ENCODE peak calls at places on chromosomes 16 and 17, in eight cellular contexts. E, C, S, P, H, A, O and I are unnamed samples.

GRCh38 chr17:33328129-33328528 is 35.0 kb upstream of the ASIC2 start:
- DNase-seq in E (no peak), C (no peak), S (no peak), P (no peak), H (no peak), A (no peak), O (no peak), I (no peak)

GRCh38 chr17:79508291-79508716 is 102.5 kb downstream of the RBFOX3 start:
- DNase-seq in E (no peak), C (peak; percentile 56), S (no peak), P (no peak), H (peak; percentile 79), A (no peak), O (no peak), I (no peak)

GRCh38 chr16:733382-734207 is 6.7 kb downstream of the HAGHL start:
- DNase-seq in E (no peak), C (peak; percentile 87), S (peak; percentile 61), P (peak; percentile 75), H (peak; percentile 85), A (no peak), O (no peak), I (peak; percentile 61)

GRCh38 chr17:81998222-81998621 is 20.8 kb downstream of the ASPSCR1 start:
- DNase-seq in E (no peak), C (no peak), S (no peak), P (no peak), H (no peak), A (no peak), O (no peak), I (no peak)

GRCh38 chr17:81860756-81861568 is 627 bp upstream of the P4HB start:
- DNase-seq in E (peak; percentile 99), C (peak; percentile 100), S (peak; percentile 99), P (peak; percentile 99), H (peak; percentile 100), A (peak; percentile 100), O (peak; percentile 99), I (peak; percentile 100)

GRCh38 chr16:73231379-73231778 is 183.5 kb upstream of the ZFHX3 start:
- DNase-seq in E (no peak), C (no peak), S (no peak), P (no peak), H (no peak), A (no peak), O (no peak), I (no peak)

GRCh38 chr17:31915456-31916100 is 14.1 kb upstream of the UTP6 start:
- DNase-seq in E (no peak), C (no peak), S (no peak), P (no peak), H (no peak), A (no peak), O (no peak), I (no peak)

GRCh38 chr17:78960945-78961344 is 18.8 kb downstream of the LGALS3BP start:
- DNase-seq in E (no peak), C (no peak), S (no peak), P (no peak), H (no peak), A (no peak), O (no peak), I (no peak)

GRCh38 chr16:11575223-11575589 is 11.5 kb downstream of the LITAF start:
- DNase-seq in E (no peak), C (no peak), S (no peak), P (peak; percentile 52), H (no peak), A (no peak), O (no peak), I (no peak)

GRCh38 chr17:44044092-44044491 is 22.4 kb downstream of the LSM12 start:
- DNase-seq in E (no peak), C (no peak), S (no peak), P (no peak), H (no peak), A (no peak), O (no peak), I (no peak)

GRCh38 chr17:4043862-4044261 is 79.6 kb upstream of the ATP2A3 start:
- DNase-seq in E (no peak), C (no peak), S (no peak), P (peak; percentile 85), H (no peak), A (no peak), O (no peak), I (no peak)

GRCh38 chr17:78343099-78343432 is 16.8 kb downstream of the SOCS3 start:
- DNase-seq in E (no peak), C (peak; percentile 62), S (no peak), P (peak; percentile 91), H (no peak), A (peak; percentile 45), O (no peak), I (peak; percentile 91)

GRCh38 chr16:51577621-51578303 is 426.7 kb upstream of the SALL1 start:
- DNase-seq in E (peak; percentile 14), C (no peak), S (no peak), P (no peak), H (no peak), A (no peak), O (no peak), I (no peak)

GRCh38 chr17:10792156-10792555 is 11.7 kb downstream of the TMEM238L start:
- DNase-seq in E (no peak), C (no peak), S (no peak), P (no peak), H (no peak), A (no peak), O (no peak), I (no peak)

GRCh38 chr17:79859676-79860615 is 20.7 kb upstream of the CBX4 start:
- DNase-seq in E (no peak), C (no peak), S (no peak), P (peak; percentile 48), H (peak; percentile 82), A (no peak), O (no peak), I (no peak)

GRCh38 chr17:41492771-41493170 is 3.1 kb upstream of the KRT36 start:
- DNase-seq in E (no peak), C (peak; percentile 50), S (no peak), P (no peak), H (no peak), A (no peak), O (no peak), I (no peak)

GRCh38 chr16:13793788-13794461 is 126.0 kb upstream of the ERCC4 start:
- DNase-seq in E (no peak), C (no peak), S (no peak), P (no peak), H (no peak), A (no peak), O (no peak), I (peak; percentile 62)

GRCh38 chr16:4208529-4208835 is 33.4 kb downstream of the SRL start:
- DNase-seq in E (no peak), C (no peak), S (no peak), P (no peak), H (no peak), A (no peak), O (no peak), I (no peak)

GRCh38 chr17:1188812-1189211 is 9.0 kb upstream of the ABR start:
- DNase-seq in E (no peak), C (no peak), S (no peak), P (no peak), H (no peak), A (no peak), O (no peak), I (peak; percentile 98)

GRCh38 chr16:69396187-69397061 is 10.6 kb upstream of the TERF2 start:
- DNase-seq in E (no peak), C (peak; percentile 68), S (peak; percentile 66), P (no peak), H (no peak), A (peak; percentile 88), O (no peak), I (peak; percentile 89)

GRCh38 chr17:43553501-43554018 is 7.4 kb upstream of the ETV4 start:
- DNase-seq in E (no peak), C (peak; percentile 41), S (no peak), P (no peak), H (no peak), A (no peak), O (no peak), I (no peak)

GRCh38 chr16:70520612-70521297 is 2.6 kb downstream of the COG4 start:
- DNase-seq in E (no peak), C (no peak), S (no peak), P (no peak), H (no peak), A (no peak), O (no peak), I (no peak)

GRCh38 chr17:81160306-81160705 is 5.0 kb upstream of the PVALEF start:
- DNase-seq in E (no peak), C (no peak), S (no peak), P (peak; percentile 95), H (peak; percentile 90), A (no peak), O (no peak), I (peak; percentile 71)

GRCh38 chr17:43907425-43907981 is at the start of gene MPP2:
- DNase-seq in E (no peak), C (peak; percentile 86), S (peak; percentile 77), P (peak; percentile 83), H (peak; percentile 88), A (peak; percentile 64), O (no peak), I (peak; percentile 92)

GRCh38 chr16:2478273-2478672 is 3.3 kb downstream of the TBC1D24 start:
- DNase-seq in E (no peak), C (no peak), S (no peak), P (no peak), H (no peak), A (no peak), O (no peak), I (no peak)

GRCh38 chr16:48442379-48442778 is 57.2 kb upstream of the SIAH1 start:
- DNase-seq in E (no peak), C (no peak), S (no peak), P (no peak), H (no peak), A (no peak), O (no peak), I (peak; percentile 6)
- H3K4me1 ChIP-seq in E (peaks cover 16% of the 10 kb centered on the region), C (no peaks in the 10 kb centered on the region), S (no peaks in the 10 kb centered on the region), P (no peaks in the 10 kb centered on the region), H (peaks cover 16% of the 10 kb centered on the region), A (peaks cover 7% of the 10 kb centered on the region), O (no peaks in the 10 kb centered on the region), I (no peaks in the 10 kb centered on the region)

GRCh38 chr16:86198201-86199118 is 299.5 kb downstream of the IRF8 start:
- DNase-seq in E (no peak), C (no peak), S (no peak), P (peak; percentile 46), H (no peak), A (no peak), O (no peak), I (peak; percentile 83)
- TF ChIP-seq POLR2AphosphoS5 in E (no peak), C (no peak), S (no peak), P (no peak), H (no peak), A (no peak), O (no peak), I (peak; percentile 87)

DNA sequence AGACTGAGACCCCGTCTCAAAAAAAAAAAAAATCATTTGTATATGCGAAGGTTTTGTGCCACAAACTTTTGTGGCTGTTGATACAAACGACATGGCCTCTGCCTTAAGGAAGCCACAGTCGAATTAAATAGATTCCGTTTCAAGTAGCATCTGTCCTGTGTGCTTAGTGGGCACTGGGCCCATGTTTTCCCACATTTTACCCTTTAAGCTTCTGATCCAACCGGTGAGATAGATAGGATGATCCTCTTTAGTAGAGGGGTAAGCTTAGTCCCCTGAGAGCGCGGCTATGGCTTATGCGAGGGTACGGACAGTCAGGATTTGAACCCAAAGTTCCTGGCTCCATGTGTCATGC is 776 bp upstream of the TMEM219 start:
- DNase-seq in E (no peak), C (no peak), S (no peak), P (no peak), H (no peak), A (no peak), O (no peak), I (no peak)
- H3K4me3 ChIP-seq in E (peak overlapping the region; percentile 81), C (peak overlapping the region; percentile 78), S (peak overlapping the region; percentile 69), P (peak overlapping the region; percentile 86), H (peak overlapping the region; percentile 65), A (peak overlapping the region; percentile 64), O (peak overlapping the region; percentile 69), I (peak overlapping the region; percentile 91)

GRCh38 chr16:84085271-84085667 is 31.5 kb downstream of the MBTPS1 start:
- DNase-seq in E (no peak), C (no peak), S (no peak), P (no peak), H (no peak), A (no peak), O (no peak), I (no peak)
- H3K4me1 ChIP-seq in E (peaks cover 4% of the 10 kb centered on the region), C (no peaks in the 10 kb centered on the region), S (no peaks in the 10 kb centered on the region), P (no peaks in the 10 kb centered on the region), H (peaks cover 3% of the 10 kb centered on the region), A (no peaks in the 10 kb centered on the region), O (no peaks in the 10 kb centered on the region), I (no peaks in the 10 kb centered on the region)